ENCODE peak calls at places on chromosomes 7 and 10, in eight cellular contexts. I is lung microvascular endothelial cell; V is neural crest cell; Y is cardiac septum; R is coronary artery; N is activated naive CD4-positive, alpha-beta T cell; S is NCI-H2029; E is M059J. L is an unnamed sample.

GRCh38 chr7:74365320-74366022 is 76.3 kb downstream of the CLIP2 start:
- DNase-seq in I (peak), V (peak), Y (no peak), R (no peak), N (no peak), S (peak), E (no peak), L (peak)

GRCh38 chr10:118980135-118980865 is 49.2 kb upstream of the NANOS1 start:
- DNase-seq in I (no peak), V (no peak), Y (no peak), R (peak), N (no peak), S (no peak), E (no peak), L (no peak)

GRCh38 chr10:126158537-126158936 is 229.7 kb downstream of the ADAM12 start:
- DNase-seq in I (no peak), V (no peak), Y (no peak), R (no peak), N (no peak), S (no peak), E (no peak), L (no peak)

GRCh38 chr10:69061305-69062161 is 26.4 kb upstream of the SRGN start:
- DNase-seq in I (peak), V (no peak), Y (peak), R (peak), N (no peak), S (no peak), E (peak), L (no peak)

GRCh38 chr10:132520147-132520811 is 17.3 kb upstream of the INPP5A start:
- DNase-seq in I (no peak), V (no peak), Y (peak), R (peak), N (no peak), S (no peak), E (peak), L (no peak)

GRCh38 chr10:82982110-82982608 is 1107.2 kb downstream of the NRG3 start:
- DNase-seq in I (peak), V (no peak), Y (no peak), R (no peak), N (no peak), S (no peak), E (peak), L (no peak)

GRCh38 chr10:61937631-61938284 is 36.3 kb downstream of the ARID5B start:
- DNase-seq in I (peak), V (no peak), Y (no peak), R (no peak), N (no peak), S (no peak), E (peak), L (no peak)

GRCh38 chr7:5494683-5495561 is 71.3 kb upstream of the TNRC18 start:
- DNase-seq in I (peak), V (peak), Y (peak), R (no peak), N (peak), S (peak), E (peak), L (peak)

GRCh38 chr10:66784796-66785195 is 141.0 kb upstream of the LRRTM3 start:
- DNase-seq in I (no peak), V (no peak), Y (no peak), R (no peak), N (no peak), S (no peak), E (peak), L (no peak)

GRCh38 chr7:133230591-133231194 is 22.2 kb upstream of the EXOC4 start:
- DNase-seq in I (peak), V (peak), Y (no peak), R (no peak), N (no peak), S (peak), E (peak), L (peak)

GRCh38 chr10:110429301-110429700 is 68.4 kb upstream of the DUSP5 start:
- DNase-seq in I (no peak), V (no peak), Y (peak), R (no peak), N (no peak), S (no peak), E (peak), L (no peak)

GRCh38 chr10:119526606-119527592 is 15.6 kb downstream of the RGS10 start:
- DNase-seq in I (no peak), V (no peak), Y (peak), R (no peak), N (no peak), S (no peak), E (no peak), L (no peak)

GRCh38 chr7:106979551-106980357 is 64.8 kb upstream of the PRKAR2B start:
- DNase-seq in I (no peak), V (no peak), Y (no peak), R (peak), N (no peak), S (no peak), E (no peak), L (no peak)

GRCh38 chr7:112497481-112497880 is 16.7 kb downstream of the LSMEM1 start:
- DNase-seq in I (no peak), V (no peak), Y (no peak), R (no peak), N (no peak), S (no peak), E (no peak), L (no peak)

GRCh38 chr10:128511284-128511683 is 385.1 kb upstream of the MKI67 start:
- DNase-seq in I (no peak), V (no peak), Y (no peak), R (no peak), N (no peak), S (no peak), E (no peak), L (no peak)

GRCh38 chr7:77940647-77941046 is 142.1 kb downstream of the PHTF2 start:
- DNase-seq in I (peak), V (peak), Y (no peak), R (no peak), N (no peak), S (no peak), E (peak), L (peak)

GRCh38 chr10:99658622-99659030 is 683 bp upstream of the ENTPD7 start:
- DNase-seq in I (peak), V (peak), Y (peak), R (no peak), N (peak), S (no peak), E (peak), L (no peak)

GRCh38 chr10:971150-971542 is 17.1 kb upstream of the GTPBP4 start:
- DNase-seq in I (peak), V (no peak), Y (no peak), R (no peak), N (no peak), S (no peak), E (no peak), L (peak)